ENCODE peak calls at places on chromosomes 13 and 19, in five cellular contexts. C, Q, U, Z and T are unnamed samples.

GRCh38 chr19:29285878-29286277 is 72.9 kb upstream of the UQCRFS1 start:
- DNase-seq in Z (no peak), C (no peak), Q (no peak), U (no peak), T (no peak)

GRCh38 chr19:15550847-15551182 is 42.5 kb downstream of the CYP4F22 start:
- DNase-seq in C (no peak), Z (no peak), Q (no peak), U (no peak), T (no peak)

GRCh38 chr19:19539738-19540703 is 2.0 kb downstream of the CILP2 start:
- DNase-seq in U (peak), Z (no peak), C (peak), Q (peak), T (no peak)

GRCh38 chr19:10625003-10625761 is at the start of gene SLC44A2:
- DNase-seq in Q (no peak), C (peak), Z (no peak), U (peak), T (no peak)

GRCh38 chr13:45413826-45414312 is 4.3 kb downstream of the SLC25A30 start:
- DNase-seq in Z (no peak), C (no peak), U (no peak), Q (no peak), T (no peak)

GRCh38 chr13:99484405-99484981 is 16.8 kb upstream of the TM9SF2 start:
- DNase-seq in C (peak), Z (no peak), U (no peak), Q (no peak), T (no peak)

GRCh38 chr13:100811906-100812305 is 137.3 kb upstream of the TMTC4 start:
- DNase-seq in Z (no peak), C (no peak), Q (no peak), U (no peak), T (no peak)

GRCh38 chr13:74217816-74218215 is 83.6 kb upstream of the KLF12 start:
- DNase-seq in C (peak), Z (no peak), Q (no peak), U (no peak), T (no peak)

GRCh38 chr19:12801466-12802266 is at the start of the genes PRDX2 and THSD8:
- DNase-seq in Q (no peak), Z (no peak), C (peak), U (peak), T (peak)

GRCh38 chr19:57302020-57302465 is 18.2 kb upstream of the ZNF543 start:
- DNase-seq in C (peak), Z (no peak), Q (no peak), U (no peak), T (no peak)
- TF ChIP-seq CTCF in C (peak), Z (no peak), Q (no peak), U (no peak), T (no peak)

GRCh38 chr13:63117710-63118109 is 1702.1 kb upstream of the PCDH20 start:
- DNase-seq in Z (no peak), U (no peak), C (no peak), Q (no peak), T (no peak)
- TF ChIP-seq CTCF in Z (no peak), U (no peak), C (no peak), Q (no peak), T (no peak)

GRCh38 chr19:50536662-50537305 is 23.1 kb upstream of the ASPDH start:
- DNase-seq in C (no peak), U (no peak), Q (no peak), Z (no peak), T (no peak)
- TF ChIP-seq CTCF in C (no peak), U (no peak), Q (no peak), Z (no peak), T (no peak)

GRCh38 chr13:112392719-112393118 is 16.6 kb downstream of the SPACA7 start:
- DNase-seq in Q (no peak), U (no peak), C (no peak), Z (no peak), T (no peak)
- TF ChIP-seq CTCF in Q (no peak), U (no peak), C (no peak), Z (no peak), T (no peak)

GRCh38 chr19:38255759-38256052 is 468 bp downstream of the PPP1R14A start:
- DNase-seq in Z (no peak), C (no peak), Q (no peak), U (no peak), T (no peak)
- TF ChIP-seq CTCF in Z (no peak), C (no peak), Q (no peak), U (no peak), T (no peak)

GRCh38 chr13:56393549-56393948 is 747.2 kb upstream of the PRR20A start:
- DNase-seq in Z (no peak), U (no peak), C (no peak), Q (no peak), T (no peak)
- TF ChIP-seq CTCF in Z (no peak), U (no peak), C (no peak), Q (no peak), T (no peak)

GRCh38 chr19:44741258-44741731 is 7.2 kb upstream of the BCL3 start:
- DNase-seq in C (no peak), Z (no peak), Q (no peak), U (no peak), T (peak)

GRCh38 chr19:44738161-44738535 is 10.4 kb upstream of the BCL3 start:
- DNase-seq in U (no peak), Q (no peak), C (no peak), Z (no peak), T (no peak)

GRCh38 chr19:44741841-44742352 is 6.6 kb upstream of the BCL3 start:
- DNase-seq in Q (peak), U (no peak), C (peak), Z (peak), T (peak)

GRCh38 chr19:44738603-44739585 is 9.6 kb upstream of the BCL3 start:
- DNase-seq in U (no peak), Z (no peak), Q (no peak), C (no peak), T (no peak)

DNA sequence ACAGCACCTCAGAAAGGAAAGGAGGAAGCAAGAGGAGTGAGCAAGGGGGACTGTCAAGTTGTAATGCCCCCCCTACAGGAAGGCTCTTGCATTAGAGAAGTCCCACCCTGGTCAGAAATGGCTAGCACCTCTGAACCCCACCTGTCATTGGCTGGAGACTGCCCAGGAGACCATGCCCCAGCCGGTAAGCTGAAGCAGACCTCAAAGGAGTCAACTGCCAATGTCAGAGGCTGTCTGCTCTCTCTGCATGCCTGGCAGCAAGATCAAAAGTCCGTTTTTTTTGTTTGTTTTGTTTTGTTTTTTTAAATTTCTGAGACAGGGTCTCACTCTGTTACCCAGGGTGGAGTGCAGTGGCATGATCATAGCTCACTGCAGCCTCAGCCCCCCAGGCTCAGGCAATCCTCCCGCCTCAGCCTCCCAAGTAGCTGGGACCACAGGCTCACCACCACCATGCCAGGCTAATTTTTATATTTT is 8.1 kb upstream of the BCL3 start:
- DNase-seq in Z (no peak), Q (no peak), C (no peak), U (no peak), T (no peak)
- TF ChIP-seq CTCF in Z (no peak), Q (no peak), C (peak), U (no peak), T (no peak)